ENCODE peak calls at places on chromosome 15, in eight cellular contexts. B, T, R, F, S, C, I and P are unnamed samples.

GRCh38 chr15:80567721-80568157 is 127.4 kb upstream of the ABHD17C start:
- DNase-seq in B (peak), T (peak), R (peak), F (peak), S (peak), C (peak), I (no peak), P (peak)

GRCh38 chr15:26082833-26083174 is 219.7 kb upstream of the ATP10A start:
- DNase-seq in B (peak), T (no peak), R (no peak), F (no peak), S (no peak), C (no peak), I (no peak), P (no peak)

GRCh38 chr15:55518641-55519040 is 10.6 kb upstream of the DNAAF4 start:
- DNase-seq in B (no peak), T (no peak), R (no peak), F (no peak), S (no peak), C (no peak), I (no peak), P (no peak)

GRCh38 chr15:92705693-92706618 is 50.4 kb upstream of the FAM174B start:
- DNase-seq in B (no peak), T (no peak), R (no peak), F (no peak), S (no peak), C (no peak), I (no peak), P (no peak)

GRCh38 chr15:67043939-67044771 is 21.2 kb upstream of the SMAD3 start:
- DNase-seq in B (no peak), T (peak), R (no peak), F (peak), S (no peak), C (no peak), I (no peak), P (no peak)

GRCh38 chr15:28075482-28076029 is 23.6 kb downstream of the OCA2 start:
- DNase-seq in B (no peak), T (no peak), R (no peak), F (no peak), S (no peak), C (no peak), I (no peak), P (no peak)

GRCh38 chr15:35777016-35777415 is 231.1 kb upstream of the DPH6 start:
- DNase-seq in B (no peak), T (no peak), R (no peak), F (no peak), S (no peak), C (no peak), I (no peak), P (no peak)

GRCh38 chr15:78365931-78366330 is 25.8 kb downstream of the CRABP1 start:
- DNase-seq in B (no peak), T (no peak), R (no peak), F (no peak), S (no peak), C (no peak), I (no peak), P (no peak)

GRCh38 chr15:69548771-69549170 is 96.2 kb downstream of the RPLP1 start:
- DNase-seq in B (no peak), T (no peak), R (no peak), F (no peak), S (no peak), C (no peak), I (no peak), P (no peak)

GRCh38 chr15:38427380-38427779 is 26.5 kb upstream of the FAM98B start:
- DNase-seq in B (no peak), T (no peak), R (no peak), F (no peak), S (no peak), C (no peak), I (no peak), P (no peak)

GRCh38 chr15:53882311-53882710 is 95.9 kb upstream of the UNC13C start:
- DNase-seq in B (no peak), T (no peak), R (no peak), F (no peak), S (no peak), C (no peak), I (no peak), P (no peak)

GRCh38 chr15:38297623-38298388 is 45.2 kb downstream of the SPRED1 start:
- DNase-seq in B (no peak), T (no peak), R (no peak), F (no peak), S (no peak), C (no peak), I (no peak), P (no peak)

GRCh38 chr15:76101655-76102054 is 41.9 kb downstream of the TMEM266 start:
- DNase-seq in B (no peak), T (no peak), R (no peak), F (no peak), S (no peak), C (no peak), I (no peak), P (no peak)

GRCh38 chr15:73946046-73946678 is 19.9 kb downstream of the LOXL1 start:
- DNase-seq in B (no peak), T (no peak), R (no peak), F (no peak), S (no peak), C (no peak), I (no peak), P (no peak)

GRCh38 chr15:50181983-50182232 is at the start of gene SLC27A2:
- DNase-seq in B (peak), T (no peak), R (peak), F (peak), S (peak), C (no peak), I (no peak), P (no peak)

GRCh38 chr15:29097971-29098370 is 171.7 kb downstream of the NSMCE3 start:
- DNase-seq in B (no peak), T (no peak), R (no peak), F (no peak), S (no peak), C (no peak), I (no peak), P (no peak)

GRCh38 chr15:31870336-31871158 is 159.8 kb upstream of the CHRNA7 start:
- DNase-seq in B (peak), T (peak), R (peak), F (peak), S (peak), C (peak), I (peak), P (no peak)

GRCh38 chr15:70259030-70259424 is 161.3 kb upstream of the TLE3 start:
- DNase-seq in B (peak), T (peak), R (no peak), F (peak), S (peak), C (peak), I (peak), P (no peak)

GRCh38 chr15:98154863-98155262 is 194.4 kb downstream of the ARRDC4 start:
- DNase-seq in B (no peak), T (no peak), R (no peak), F (no peak), S (no peak), C (no peak), I (no peak), P (peak)

DNA sequence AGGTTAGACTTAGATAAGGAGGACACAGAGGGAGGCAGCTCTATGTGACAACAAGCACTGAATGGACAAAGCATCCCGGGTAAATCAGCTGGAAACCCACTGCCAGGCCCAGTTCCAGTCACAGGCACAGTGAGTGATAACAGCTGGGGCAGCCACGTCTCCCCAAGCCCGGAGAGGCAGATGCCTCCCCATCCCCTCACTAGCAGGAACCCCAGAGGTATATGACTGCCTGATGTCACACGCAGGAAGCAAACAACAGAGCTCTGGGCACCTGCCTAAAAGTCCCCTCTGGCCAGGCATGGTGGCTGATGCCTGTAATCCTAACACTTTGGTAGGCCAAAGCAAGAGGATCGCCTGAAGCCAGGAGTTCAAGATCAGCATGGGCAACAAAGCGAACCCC is 18.2 kb downstream of the C15orf62 start:
- DNase-seq in B (no peak), T (no peak), R (no peak), F (peak), S (no peak), C (no peak), I (no peak), P (no peak)
- H3K27ac ChIP-seq in B (peak), T (no peak), R (peak), F (peak), S (no peak), C (no peak), I (no peak), P (peak)

DNA sequence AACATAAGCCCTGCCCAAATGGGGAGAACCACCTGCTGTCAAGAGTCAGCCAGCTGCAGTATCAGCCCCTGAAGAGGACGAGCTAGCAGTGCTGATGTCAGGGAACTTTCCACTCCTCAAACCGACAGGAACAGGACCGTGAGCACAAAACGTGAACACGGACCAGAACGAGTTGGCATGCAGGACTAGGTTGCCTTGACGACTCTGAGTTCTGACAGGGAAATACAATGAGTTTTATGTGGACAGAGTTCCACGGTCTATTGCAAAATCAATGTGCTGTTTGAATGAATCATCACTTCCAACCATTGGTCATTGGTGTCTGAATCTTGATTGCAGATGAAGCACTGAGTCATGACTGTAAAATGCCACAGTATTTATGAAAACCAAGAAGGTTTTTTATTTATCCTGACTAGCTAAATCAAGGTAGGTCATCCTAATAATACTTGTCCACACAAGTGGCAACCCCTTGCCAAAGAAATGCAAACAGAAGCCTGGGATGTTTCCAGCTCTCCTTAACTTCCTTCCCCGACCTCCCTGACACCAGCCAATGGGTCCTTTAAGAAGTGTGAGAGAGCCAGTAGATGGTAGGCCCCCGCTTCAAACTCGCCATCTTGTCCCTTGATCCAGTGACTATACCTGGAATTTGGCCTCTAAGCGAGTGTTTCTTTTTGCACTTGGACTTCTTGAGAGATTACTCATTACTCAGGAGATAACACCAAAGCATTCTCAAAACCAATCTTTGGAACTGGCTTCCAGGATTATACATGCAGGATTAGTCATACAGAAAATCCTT is 119.6 kb downstream of the ASB7 start:
- DNase-seq in B (peak), T (no peak), R (peak), F (peak), S (no peak), C (no peak), I (no peak), P (peak)
- H3K27ac ChIP-seq in B (peak), T (no peak), R (peak), F (peak), S (no peak), C (no peak), I (no peak), P (peak)

DNA sequence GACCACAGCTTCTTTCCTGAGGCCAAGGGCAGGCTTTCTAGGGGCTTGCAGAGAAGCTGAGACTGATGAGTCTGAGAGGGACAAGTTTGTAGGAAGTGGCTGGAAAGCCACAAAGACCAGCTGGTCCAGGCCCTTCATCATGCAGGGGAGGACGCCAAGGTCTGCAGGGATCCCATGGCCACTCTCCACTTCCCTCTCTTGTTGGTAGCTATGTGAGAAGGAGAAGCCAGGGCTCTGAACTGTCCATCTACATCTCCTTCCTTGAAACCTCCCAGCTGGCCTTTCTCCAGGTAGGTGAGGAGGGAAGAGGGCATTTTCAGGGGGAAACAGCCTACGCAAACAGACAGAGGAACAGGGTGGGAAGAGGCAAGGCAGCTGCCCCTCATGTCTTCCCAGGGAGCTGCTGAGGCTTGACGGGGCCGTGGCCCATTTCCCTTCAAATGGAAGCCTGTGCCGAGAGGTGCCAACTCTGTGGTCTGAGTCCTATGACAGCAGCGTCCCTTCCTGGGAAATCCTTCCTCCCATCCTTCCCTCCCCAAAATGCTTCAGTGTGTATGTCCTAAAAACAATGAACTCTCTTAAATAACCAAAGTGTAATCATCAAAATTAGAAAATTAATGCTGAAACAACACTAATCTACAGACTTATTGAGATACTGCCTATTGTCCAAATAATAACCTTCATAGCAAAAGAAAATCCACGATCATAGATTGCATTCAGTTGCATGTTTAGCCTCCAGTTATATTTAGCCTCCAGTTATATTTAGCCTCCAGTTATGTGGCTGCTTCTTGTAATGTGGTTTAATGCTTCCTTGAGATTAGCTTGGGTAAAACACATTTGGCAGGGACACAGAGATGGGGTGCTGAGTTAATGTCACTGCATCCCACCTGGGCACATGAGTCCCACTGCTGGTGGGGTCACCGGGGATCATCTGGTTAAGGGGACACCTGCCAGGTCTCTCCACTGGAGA is 36.0 kb downstream of the GNB5 start:
- DNase-seq in B (no peak), T (no peak), R (no peak), F (no peak), S (no peak), C (no peak), I (no peak), P (no peak)
- H3K27ac ChIP-seq in B (no peak), T (no peak), R (no peak), F (no peak), S (no peak), C (no peak), I (no peak), P (no peak)

DNA sequence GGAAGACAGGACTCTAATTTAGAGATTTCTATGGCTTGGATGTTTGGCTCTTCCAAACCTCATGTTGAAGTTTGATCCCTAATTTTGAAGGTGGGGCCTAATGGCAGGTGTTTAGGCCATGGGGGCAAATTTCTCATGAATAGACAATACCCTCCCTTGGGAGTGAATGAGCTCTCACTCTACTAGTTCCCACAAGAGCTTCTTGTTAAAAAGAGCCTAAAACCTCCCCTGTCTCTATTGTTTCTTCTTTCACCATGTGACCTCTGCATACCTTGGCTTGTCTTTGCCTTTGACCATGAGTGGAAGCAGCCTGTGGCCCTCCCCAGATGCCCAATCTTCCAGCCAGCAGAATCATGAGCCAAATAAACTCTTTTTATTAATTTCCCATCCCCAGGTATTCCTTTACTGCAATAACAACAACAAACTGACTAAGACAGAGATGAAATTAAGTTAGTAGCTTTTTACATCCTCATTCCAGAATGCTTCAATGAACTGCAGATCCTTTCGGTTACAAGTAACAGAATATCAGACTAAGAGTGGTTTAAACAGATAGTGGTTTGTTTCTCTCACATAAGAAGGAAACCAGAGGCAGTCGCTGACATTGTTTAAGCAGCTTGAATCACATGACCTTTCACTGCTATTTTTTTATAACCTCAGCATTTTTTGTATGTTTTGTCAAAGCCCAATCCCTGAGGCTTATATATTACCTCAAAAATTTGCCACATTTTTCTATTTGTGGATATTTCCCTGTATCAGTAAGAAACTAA is 1013.3 kb upstream of the SEMA6D start:
- DNase-seq in B (no peak), T (no peak), R (no peak), F (no peak), S (no peak), C (no peak), I (no peak), P (no peak)
- H3K27ac ChIP-seq in B (no peak), T (no peak), R (no peak), F (no peak), S (no peak), C (no peak), I (no peak), P (no peak)

DNA sequence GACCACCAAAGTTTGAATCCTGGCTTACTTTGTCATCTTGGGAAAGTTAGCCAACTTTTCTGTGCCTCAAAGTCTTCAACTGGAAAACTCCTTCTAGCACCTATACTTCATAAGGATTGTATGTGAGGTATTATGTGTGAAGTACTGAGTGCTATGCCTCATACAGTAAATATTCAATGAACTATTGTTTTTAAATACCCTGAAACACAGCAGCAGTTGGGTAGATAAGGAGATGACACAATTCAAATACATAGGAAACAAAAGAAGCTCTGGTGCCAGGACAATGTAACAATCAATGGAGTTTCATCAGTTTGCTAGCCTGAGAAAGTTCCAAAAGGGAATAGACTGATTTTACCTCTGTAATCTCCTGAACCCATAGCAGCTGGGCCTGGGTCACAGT is 43.3 kb downstream of the TUBGCP4 start:
- DNase-seq in B (no peak), T (no peak), R (no peak), F (no peak), S (no peak), C (no peak), I (no peak), P (no peak)
- H3K27ac ChIP-seq in B (no peak), T (no peak), R (no peak), F (no peak), S (no peak), C (no peak), I (no peak), P (peak)